ENCODE peak calls at places on chromosomes 4 and X, in five cellular contexts. F is GM23248, Q is hepatocyte, X is A549, E is psoas muscle. N is an unnamed sample. For H3K4me1, the result is how much of the 10 kb centered on the place peaks cover.

GRCh38 chr4:150209140-150209829 is 131.0 kb downstream of the DCLK2 start:
- DNase-seq in E (peak), F (peak), X (peak), Q (peak), N (no peak)

GRCh38 chr4:116925900-116926457 is 159.4 kb downstream of the TRAM1L1 start:
- DNase-seq in Q (peak), E (no peak), X (no peak), F (no peak), N (no peak)

GRCh38 chr4:13007802-13008201 is 476.3 kb downstream of the RAB28 start:
- DNase-seq in X (no peak), Q (no peak), E (no peak), F (no peak), N (no peak)

GRCh38 chrX:39011454-39012204 is 210.4 kb downstream of the MID1IP1 start:
- DNase-seq in F (peak), E (no peak), Q (no peak), X (no peak), N (no peak)

GRCh38 chr4:72858328-72858727 is 211.2 kb downstream of the COX18 start:
- DNase-seq in X (peak), F (peak), Q (peak), E (no peak), N (no peak)

GRCh38 chrX:31038585-31039326 is 33.1 kb downstream of the FTHL17 start:
- DNase-seq in F (peak), Q (peak), E (no peak), X (peak), N (no peak)

GRCh38 chr4:14961292-14961691 is 41.0 kb upstream of the CPEB2 start:
- DNase-seq in X (no peak), Q (no peak), E (no peak), F (no peak), N (no peak)

GRCh38 chr4:13160906-13161305 is 323.2 kb downstream of the RAB28 start:
- DNase-seq in Q (no peak), E (no peak), F (peak), X (no peak), N (no peak)

GRCh38 chr4:25916870-25917269 is 2.9 kb downstream of the SMIM20 start:
- DNase-seq in Q (no peak), X (no peak), E (no peak), F (peak), N (no peak)

GRCh38 chr4:7811536-7812190 is 128.0 kb downstream of the AFAP1 start:
- DNase-seq in F (peak), X (no peak), Q (peak), E (peak), N (no peak)

GRCh38 chr4:134668237-134668636 is 466.6 kb upstream of the PABPC4L start:
- DNase-seq in E (no peak), X (peak), F (no peak), Q (no peak), N (no peak)

GRCh38 chrX:42437211-42437610 is 340.8 kb downstream of the PPP1R2C start:
- DNase-seq in F (no peak), X (no peak), E (no peak), Q (no peak), N (no peak)
- H3K4me1 ChIP-seq in F (under half), X (under half), E (under half), Q (under half), N (under half)

DNA sequence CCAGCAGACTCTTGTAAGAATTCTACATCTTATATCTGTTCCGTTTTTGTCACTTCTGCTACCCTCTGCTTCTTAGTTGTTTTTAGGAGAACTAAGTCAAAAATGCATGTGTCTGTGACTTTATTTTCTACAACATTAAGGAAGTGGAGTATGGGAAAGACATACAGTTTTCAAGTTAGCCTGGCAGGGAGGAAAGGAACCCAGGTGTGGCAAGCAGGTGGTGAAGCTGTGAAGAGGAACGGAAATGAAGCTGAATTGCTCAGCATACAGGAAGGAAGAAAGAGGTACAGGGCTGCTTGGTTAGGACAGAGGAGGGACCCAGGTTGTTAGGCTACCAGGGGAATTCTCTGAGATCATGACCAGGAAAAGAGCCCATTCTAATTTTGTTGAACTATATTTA is 9.4 kb downstream of the GPRIN3 start:
- DNase-seq in Q (no peak), X (no peak), F (no peak), E (no peak), N (peak)
- H3K4me1 ChIP-seq in Q (under half), X (half or more), F (under half), E (under half), N (under half)

DNA sequence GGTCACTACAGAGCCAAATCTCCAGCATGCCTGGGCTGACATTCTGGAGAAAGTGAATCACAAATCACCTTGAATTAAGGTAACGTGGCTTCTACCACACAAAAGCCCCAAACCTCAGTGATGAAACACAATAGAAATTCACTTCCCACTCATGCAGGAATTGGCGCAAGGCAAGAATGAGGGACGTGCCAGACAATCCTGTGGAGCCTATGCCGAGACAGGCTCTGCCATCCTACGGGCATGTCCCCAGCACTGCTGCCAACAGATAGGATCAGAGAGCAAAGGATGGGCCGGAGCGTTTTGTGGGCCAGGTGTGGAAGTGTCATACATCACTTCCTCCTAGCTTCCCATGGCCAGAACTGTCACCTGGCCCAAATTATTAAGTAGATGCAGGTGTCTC is 118.0 kb downstream of the IRF2 start:
- DNase-seq in Q (no peak), X (no peak), F (no peak), E (no peak), N (no peak)
- H3K4me1 ChIP-seq in Q (under half), X (under half), F (under half), E (under half), N (under half)

DNA sequence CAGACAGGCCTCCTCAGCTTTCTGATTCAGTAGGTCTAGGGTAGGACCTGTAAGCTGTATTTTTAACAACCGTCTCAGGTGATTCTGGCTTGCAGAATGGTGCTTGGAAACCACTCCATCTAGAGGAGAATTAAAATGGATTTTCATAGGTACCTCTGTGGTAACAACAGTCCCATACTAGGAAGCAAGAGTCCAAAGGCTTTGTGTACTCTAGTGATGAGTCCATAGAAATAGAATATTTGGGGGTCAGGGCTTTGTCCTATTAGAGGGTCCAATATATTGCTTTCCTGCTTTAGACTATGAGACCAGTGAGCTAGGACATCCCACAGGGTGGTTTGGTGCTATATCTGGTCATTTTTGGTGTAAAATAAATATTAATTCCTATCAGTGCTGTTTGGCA is 242.0 kb downstream of the SCFD2 start:
- DNase-seq in E (no peak), F (no peak), Q (no peak), X (no peak), N (no peak)
- H3K4me1 ChIP-seq in E (under half), F (under half), Q (under half), X (under half), N (under half)

N was measured in mucosa of descending colon.